ENCODE peak calls at places on chromosomes 12 and 14, in seven cellular contexts. One of them, this sample, is unnamed.

GRCh38 chr12:108828774-108829173 is 28.6 kb downstream of the SSH1 start:
- DNase-seq in tibial artery: no peak
- DNase-seq in lower leg skin: no peak
- DNase-seq in AG10803: peak
- DNase-seq in WERI-Rb-1: no peak
- DNase-seq in endodermal cell: no peak
- DNase-seq in Peyer's patch: no peak
- DNase-seq in this sample: no peak

GRCh38 chr12:14905269-14906004 is 19.8 kb upstream of the MGP start:
- DNase-seq in lower leg skin: no peak
- DNase-seq in AG10803: no peak
- DNase-seq in endodermal cell: no peak
- DNase-seq in WERI-Rb-1: no peak
- DNase-seq in tibial artery: peak
- DNase-seq in Peyer's patch: no peak
- DNase-seq in this sample: no peak

GRCh38 chr14:90487031-90487430 is 90.2 kb downstream of the CALM1 start:
- DNase-seq in WERI-Rb-1: peak
- DNase-seq in lower leg skin: peak
- DNase-seq in Peyer's patch: no peak
- DNase-seq in tibial artery: no peak
- DNase-seq in AG10803: peak
- DNase-seq in endodermal cell: no peak
- DNase-seq in this sample: no peak

GRCh38 chr12:12070674-12071661 is at the start of gene BCL2L14:
- DNase-seq in Peyer's patch: peak
- DNase-seq in endodermal cell: no peak
- DNase-seq in AG10803: peak
- DNase-seq in lower leg skin: no peak
- DNase-seq in WERI-Rb-1: no peak
- DNase-seq in tibial artery: no peak
- DNase-seq in this sample: no peak

GRCh38 chr14:88232783-88233182 is 90.3 kb downstream of the KCNK10 start:
- DNase-seq in lower leg skin: no peak
- DNase-seq in tibial artery: no peak
- DNase-seq in Peyer's patch: no peak
- DNase-seq in WERI-Rb-1: peak
- DNase-seq in endodermal cell: no peak
- DNase-seq in AG10803: no peak
- DNase-seq in this sample: no peak

GRCh38 chr14:27367345-27367744 is 769.5 kb upstream of the NOVA1 start:
- DNase-seq in lower leg skin: no peak
- DNase-seq in AG10803: no peak
- DNase-seq in endodermal cell: no peak
- DNase-seq in tibial artery: no peak
- DNase-seq in Peyer's patch: no peak
- DNase-seq in WERI-Rb-1: no peak
- DNase-seq in this sample: no peak

GRCh38 chr14:69572634-69573135 is 2.0 kb downstream of the CCDC177 start:
- DNase-seq in WERI-Rb-1: no peak
- DNase-seq in lower leg skin: no peak
- DNase-seq in AG10803: no peak
- DNase-seq in tibial artery: no peak
- DNase-seq in endodermal cell: no peak
- DNase-seq in Peyer's patch: no peak
- DNase-seq in this sample: no peak

GRCh38 chr14:106062502-106063272 is 536.3 kb downstream of the TMEM121 start:
- DNase-seq in AG10803: no peak
- DNase-seq in lower leg skin: no peak
- DNase-seq in tibial artery: no peak
- DNase-seq in endodermal cell: no peak
- DNase-seq in WERI-Rb-1: no peak
- DNase-seq in Peyer's patch: no peak
- DNase-seq in this sample: no peak

GRCh38 chr12:104669851-104670337 is 213.1 kb downstream of the CHST11 start:
- DNase-seq in endodermal cell: peak
- DNase-seq in tibial artery: peak
- DNase-seq in WERI-Rb-1: no peak
- DNase-seq in Peyer's patch: peak
- DNase-seq in AG10803: peak
- DNase-seq in lower leg skin: no peak
- DNase-seq in this sample: no peak

GRCh38 chr12:52434760-52435530 is 774 bp upstream of the KRT75 start:
- DNase-seq in AG10803: no peak
- DNase-seq in lower leg skin: peak
- DNase-seq in endodermal cell: peak
- DNase-seq in Peyer's patch: no peak
- DNase-seq in WERI-Rb-1: no peak
- DNase-seq in tibial artery: no peak
- DNase-seq in this sample: no peak

GRCh38 chr12:113310489-113310888 is 24.4 kb downstream of the SLC8B1 start:
- DNase-seq in tibial artery: no peak
- DNase-seq in Peyer's patch: no peak
- DNase-seq in AG10803: no peak
- DNase-seq in endodermal cell: peak
- DNase-seq in lower leg skin: no peak
- DNase-seq in WERI-Rb-1: peak
- DNase-seq in this sample: no peak

GRCh38 chr14:70018713-70019201 is 139.5 kb downstream of the SMOC1 start:
- DNase-seq in Peyer's patch: peak
- DNase-seq in AG10803: peak
- DNase-seq in WERI-Rb-1: no peak
- DNase-seq in endodermal cell: no peak
- DNase-seq in tibial artery: peak
- DNase-seq in lower leg skin: peak
- DNase-seq in this sample: no peak

GRCh38 chr12:78568326-78569020 is 296.1 kb upstream of the SYT1 start:
- DNase-seq in tibial artery: no peak
- DNase-seq in WERI-Rb-1: no peak
- DNase-seq in Peyer's patch: no peak
- DNase-seq in endodermal cell: no peak
- DNase-seq in AG10803: no peak
- DNase-seq in lower leg skin: no peak
- DNase-seq in this sample: no peak

GRCh38 chr12:53096089-53096741 is 1.3 kb upstream of the IGFBP6 start:
- DNase-seq in AG10803: peak
- DNase-seq in Peyer's patch: peak
- DNase-seq in WERI-Rb-1: no peak
- DNase-seq in tibial artery: peak
- DNase-seq in endodermal cell: no peak
- DNase-seq in lower leg skin: peak
- DNase-seq in this sample: peak

GRCh38 chr12:112357214-112357613 is 25.0 kb downstream of the HECTD4 start:
- DNase-seq in tibial artery: no peak
- DNase-seq in Peyer's patch: no peak
- DNase-seq in AG10803: no peak
- DNase-seq in WERI-Rb-1: no peak
- DNase-seq in lower leg skin: no peak
- DNase-seq in endodermal cell: no peak
- DNase-seq in this sample: no peak

GRCh38 chr12:70822431-70822830 is 98.1 kb downstream of the PTPRR start:
- DNase-seq in AG10803: no peak
- DNase-seq in endodermal cell: no peak
- DNase-seq in lower leg skin: no peak
- DNase-seq in WERI-Rb-1: no peak
- DNase-seq in Peyer's patch: no peak
- DNase-seq in tibial artery: no peak
- DNase-seq in this sample: no peak

GRCh38 chr12:96103067-96103650 is 67.8 kb upstream of the LTA4H start:
- DNase-seq in tibial artery: peak
- DNase-seq in AG10803: no peak
- DNase-seq in lower leg skin: no peak
- DNase-seq in endodermal cell: no peak
- DNase-seq in Peyer's patch: no peak
- DNase-seq in WERI-Rb-1: no peak
- DNase-seq in this sample: no peak

GRCh38 chr14:76910371-76910890 is 84.2 kb downstream of the LRRC74A start:
- DNase-seq in lower leg skin: no peak
- DNase-seq in WERI-Rb-1: no peak
- DNase-seq in AG10803: no peak
- DNase-seq in endodermal cell: no peak
- DNase-seq in tibial artery: no peak
- DNase-seq in Peyer's patch: no peak
- DNase-seq in this sample: no peak

GRCh38 chr12:91009319-91009950 is 4.7 kb upstream of the EPYC start:
- DNase-seq in lower leg skin: no peak
- DNase-seq in endodermal cell: no peak
- DNase-seq in Peyer's patch: no peak
- DNase-seq in WERI-Rb-1: no peak
- DNase-seq in AG10803: no peak
- DNase-seq in tibial artery: no peak
- DNase-seq in this sample: no peak

GRCh38 chr12:117622741-117623140 is 261.3 kb upstream of the NOS1 start:
- DNase-seq in endodermal cell: no peak
- DNase-seq in lower leg skin: no peak
- DNase-seq in tibial artery: no peak
- DNase-seq in WERI-Rb-1: no peak
- DNase-seq in AG10803: peak
- DNase-seq in Peyer's patch: no peak
- DNase-seq in this sample: peak

GRCh38 chr12:32906407-32907165 is 10.0 kb upstream of the PKP2 start:
- DNase-seq in WERI-Rb-1: no peak
- DNase-seq in endodermal cell: no peak
- DNase-seq in AG10803: no peak
- DNase-seq in tibial artery: no peak
- DNase-seq in lower leg skin: no peak
- DNase-seq in Peyer's patch: peak
- DNase-seq in this sample: no peak

GRCh38 chr12:80509781-80510556 is 65.9 kb downstream of the PTPRQ start:
- DNase-seq in WERI-Rb-1: no peak
- DNase-seq in tibial artery: no peak
- DNase-seq in lower leg skin: no peak
- DNase-seq in Peyer's patch: no peak
- DNase-seq in AG10803: peak
- DNase-seq in endodermal cell: no peak
- DNase-seq in this sample: peak

GRCh38 chr14:27553820-27554219 is 956.0 kb upstream of the NOVA1 start:
- DNase-seq in WERI-Rb-1: no peak
- DNase-seq in Peyer's patch: no peak
- DNase-seq in lower leg skin: no peak
- DNase-seq in endodermal cell: no peak
- DNase-seq in tibial artery: no peak
- DNase-seq in AG10803: no peak
- DNase-seq in this sample: no peak

GRCh38 chr14:65910108-65910507 is 497.6 kb downstream of the FUT8 start:
- DNase-seq in lower leg skin: no peak
- DNase-seq in AG10803: peak
- DNase-seq in tibial artery: no peak
- DNase-seq in Peyer's patch: no peak
- DNase-seq in endodermal cell: no peak
- DNase-seq in WERI-Rb-1: no peak
- DNase-seq in this sample: peak

GRCh38 chr12:108734200-108734906 is 3.0 kb upstream of the CORO1C start:
- DNase-seq in WERI-Rb-1: no peak
- DNase-seq in tibial artery: no peak
- DNase-seq in Peyer's patch: peak
- DNase-seq in lower leg skin: no peak
- DNase-seq in AG10803: peak
- DNase-seq in endodermal cell: no peak
- DNase-seq in this sample: peak

GRCh38 chr14:54918427-54918826 is 15.8 kb upstream of the GCH1 start:
- DNase-seq in AG10803: no peak
- DNase-seq in Peyer's patch: no peak
- DNase-seq in lower leg skin: no peak
- DNase-seq in WERI-Rb-1: no peak
- DNase-seq in endodermal cell: no peak
- DNase-seq in tibial artery: no peak
- DNase-seq in this sample: no peak

DNA sequence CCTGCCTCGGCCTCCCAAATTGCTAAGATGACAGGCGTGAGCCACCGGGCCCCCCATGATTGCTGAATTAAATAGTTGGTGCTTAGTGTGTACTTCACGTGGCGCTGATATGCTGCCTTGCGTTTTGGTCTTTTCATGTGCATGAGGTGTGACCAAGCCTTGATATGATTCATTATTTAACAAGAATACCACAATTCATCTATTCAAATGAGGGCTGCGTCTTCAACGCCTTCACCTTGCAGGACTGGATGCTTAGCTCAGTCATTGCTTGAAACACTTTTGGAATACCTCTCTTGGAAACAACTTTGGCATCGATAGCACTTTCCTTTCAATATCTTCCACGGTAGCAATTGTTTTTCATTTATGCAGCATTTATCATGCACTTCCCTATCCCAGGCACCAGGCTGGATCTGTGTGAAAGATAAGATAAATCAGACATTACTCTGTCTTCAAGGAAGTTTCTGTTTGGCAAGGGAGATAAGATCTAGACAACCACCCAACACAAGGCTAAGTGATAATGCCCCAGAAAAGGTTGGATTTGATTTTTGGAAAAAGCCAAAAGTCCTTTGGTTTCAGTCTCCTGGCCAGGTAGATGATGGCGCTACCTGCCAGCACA is 1.3 kb upstream of the TEAD4 start:
- DNase-seq in AG10803: no peak
- DNase-seq in Peyer's patch: no peak
- DNase-seq in lower leg skin: no peak
- DNase-seq in endodermal cell: no peak
- DNase-seq in tibial artery: no peak
- DNase-seq in WERI-Rb-1: no peak
- DNase-seq in this sample: no peak
- TF ChIP-seq CTCF in AG10803: peak
- TF ChIP-seq CTCF in Peyer's patch: no peak
- TF ChIP-seq CTCF in lower leg skin: no peak
- TF ChIP-seq CTCF in endodermal cell: peak
- TF ChIP-seq CTCF in tibial artery: no peak
- TF ChIP-seq CTCF in WERI-Rb-1: no peak
- TF ChIP-seq CTCF in this sample: no peak

GRCh38 chr12:124123432-124124015 is 150.5 kb downstream of the ZNF664 start:
- DNase-seq in lower leg skin: no peak
- DNase-seq in Peyer's patch: no peak
- DNase-seq in tibial artery: no peak
- DNase-seq in AG10803: no peak
- DNase-seq in endodermal cell: peak
- DNase-seq in WERI-Rb-1: no peak
- DNase-seq in this sample: no peak
- H3K4me3 ChIP-seq in lower leg skin: no peak
- H3K4me3 ChIP-seq in Peyer's patch: no peak
- H3K4me3 ChIP-seq in tibial artery: no peak
- H3K4me3 ChIP-seq in AG10803: no peak
- H3K4me3 ChIP-seq in endodermal cell: no peak
- H3K4me3 ChIP-seq in WERI-Rb-1: no peak
- H3K4me3 ChIP-seq in this sample: no peak

GRCh38 chr12:26863515-26863914 is 30.5 kb upstream of the ITPR2 start:
- DNase-seq in endodermal cell: no peak
- DNase-seq in Peyer's patch: no peak
- DNase-seq in lower leg skin: no peak
- DNase-seq in WERI-Rb-1: peak
- DNase-seq in AG10803: no peak
- DNase-seq in tibial artery: no peak
- DNase-seq in this sample: no peak
- TF ChIP-seq CTCF in endodermal cell: peak
- TF ChIP-seq CTCF in Peyer's patch: no peak
- TF ChIP-seq CTCF in lower leg skin: no peak
- TF ChIP-seq CTCF in WERI-Rb-1: peak
- TF ChIP-seq CTCF in AG10803: peak
- TF ChIP-seq CTCF in tibial artery: no peak
- TF ChIP-seq CTCF in this sample: peak

DNA sequence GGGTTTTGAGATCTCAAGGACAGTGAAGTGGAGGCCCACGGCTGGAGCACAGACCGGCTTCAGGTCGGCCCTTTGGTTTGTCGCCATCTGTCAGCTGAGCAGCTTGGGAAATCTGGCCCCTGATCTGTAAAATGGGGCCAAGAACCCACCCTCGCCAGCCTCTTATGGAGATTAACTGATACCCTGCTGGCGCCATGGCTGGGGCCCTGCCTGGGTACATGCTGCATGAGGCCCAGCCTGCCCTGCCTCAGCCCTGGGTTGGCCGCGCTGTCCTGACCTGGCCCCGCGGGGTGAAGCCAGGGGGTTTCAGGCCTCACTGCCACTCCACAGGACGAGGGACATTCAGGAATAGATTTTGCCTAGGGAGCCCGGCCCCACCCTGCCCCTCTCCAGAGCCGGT is 33.9 kb upstream of the MEG3 start:
- DNase-seq in Peyer's patch: no peak
- DNase-seq in AG10803: no peak
- DNase-seq in tibial artery: no peak
- DNase-seq in lower leg skin: no peak
- DNase-seq in WERI-Rb-1: no peak
- DNase-seq in endodermal cell: no peak
- DNase-seq in this sample: no peak
- H3K4me3 ChIP-seq in Peyer's patch: no peak
- H3K4me3 ChIP-seq in AG10803: no peak
- H3K4me3 ChIP-seq in tibial artery: no peak
- H3K4me3 ChIP-seq in lower leg skin: no peak
- H3K4me3 ChIP-seq in WERI-Rb-1: no peak
- H3K4me3 ChIP-seq in endodermal cell: no peak
- H3K4me3 ChIP-seq in this sample: no peak

This sample was measured in AG04449.